ENCODE peak calls at places on chromosomes 7 and 10, in four cellular contexts. C, V, Q and H are unnamed samples.

GRCh38 chr7:148914208-148914777 is 30.2 kb upstream of the EZH2 start:
- DNase-seq in Q (peak), C (no peak), V (no peak), H (no peak)

GRCh38 chr7:143434660-143435059 is 8.6 kb upstream of the TAS2R60 start:
- DNase-seq in Q (peak), V (peak), C (no peak), H (no peak)

GRCh38 chr10:31697271-31698168 is 231.1 kb downstream of the ARHGAP12 start:
- DNase-seq in Q (no peak), V (peak), C (no peak), H (no peak)

GRCh38 chr7:22291979-22292378 is 65.0 kb downstream of the RAPGEF5 start:
- DNase-seq in C (no peak), V (no peak), Q (no peak), H (no peak)

GRCh38 chr7:88759216-88759955 is at the start of gene ZNF804B:
- DNase-seq in V (peak), Q (no peak), C (no peak), H (no peak)

GRCh38 chr7:123215350-123215749 is 15.6 kb upstream of the SLC13A1 start:
- DNase-seq in Q (no peak), C (no peak), V (no peak), H (no peak)

GRCh38 chr7:99362801-99363200 is 11.7 kb upstream of the ARPC1B start:
- DNase-seq in V (no peak), C (no peak), Q (no peak), H (no peak)

GRCh38 chr7:43565786-43566185 is 17.1 kb upstream of the STK17A start:
- DNase-seq in Q (no peak), C (no peak), V (no peak), H (no peak)

GRCh38 chr10:11538834-11539190 is 72.6 kb downstream of the USP6NL start:
- DNase-seq in Q (no peak), C (no peak), V (no peak), H (no peak)

GRCh38 chr10:72564596-72564995 is 61.3 kb downstream of the MICU1 start:
- DNase-seq in V (no peak), Q (no peak), C (no peak), H (no peak)

GRCh38 chr7:113119429-113119828 is 1.1 kb upstream of the SMIM30 start:
- DNase-seq in V (no peak), C (no peak), Q (no peak), H (no peak)

GRCh38 chr10:78082636-78083035 is 49.0 kb downstream of the RPS24 start:
- DNase-seq in C (no peak), Q (no peak), V (no peak), H (no peak)

GRCh38 chr10:118594392-118595063 is 920 bp downstream of the PRLHR start:
- DNase-seq in C (no peak), Q (no peak), V (peak), H (no peak)